ENCODE peak calls at places on chromosomes 7 and 10, in eight cellular contexts. T is endothelial cell, Q is AG10803, D is fibroblast of the aortic adventitia, C is Calu3, M is upper lobe of left lung, B is Peyer's patch, K is neural progenitor cell. F is an unnamed sample.

GRCh38 chr10:101176577-101176976 is 45.5 kb downstream of the TLX1 start:
- DNase-seq in T (no peak), Q (no peak), D (no peak), C (no peak), M (no peak), B (no peak), K (no peak), F (no peak)

GRCh38 chr7:30662431-30662939 is 19.8 kb downstream of the CRHR2 start:
- DNase-seq in T (no peak), Q (no peak), D (no peak), C (no peak), M (no peak), B (no peak), K (no peak), F (no peak)

GRCh38 chr7:17325364-17325763 is 26.9 kb downstream of the AHR start:
- DNase-seq in T (no peak), Q (peak), D (peak), C (peak), M (no peak), B (no peak), K (no peak), F (no peak)

GRCh38 chr7:23938937-23939552 is 229.0 kb downstream of the STK31 start:
- DNase-seq in T (peak), Q (peak), D (peak), C (peak), M (no peak), B (no peak), K (peak), F (no peak)

GRCh38 chr7:40760293-40760964 is 625.6 kb downstream of the SUGCT start:
- DNase-seq in T (no peak), Q (no peak), D (no peak), C (no peak), M (no peak), B (no peak), K (no peak), F (no peak)

GRCh38 chr10:4137299-4137698 is 352.3 kb upstream of the KLF6 start:
- DNase-seq in T (no peak), Q (no peak), D (no peak), C (no peak), M (no peak), B (no peak), K (no peak), F (no peak)

GRCh38 chr7:105388373-105389089 is at the start of gene SRPK2:
- DNase-seq in T (peak), Q (peak), D (no peak), C (peak), M (peak), B (peak), K (peak), F (peak)

GRCh38 chr10:133096616-133097269 is 9.0 kb downstream of the ADGRA1 start:
- DNase-seq in T (no peak), Q (no peak), D (no peak), C (no peak), M (peak), B (no peak), K (no peak), F (no peak)

GRCh38 chr10:122939819-122940543 is 14.0 kb downstream of the C10orf88 start:
- DNase-seq in T (no peak), Q (peak), D (peak), C (no peak), M (no peak), B (no peak), K (no peak), F (no peak)

GRCh38 chr10:95626468-95626867 is 30.0 kb downstream of the ALDH18A1 start:
- DNase-seq in T (no peak), Q (no peak), D (no peak), C (no peak), M (no peak), B (no peak), K (no peak), F (no peak)

DNA sequence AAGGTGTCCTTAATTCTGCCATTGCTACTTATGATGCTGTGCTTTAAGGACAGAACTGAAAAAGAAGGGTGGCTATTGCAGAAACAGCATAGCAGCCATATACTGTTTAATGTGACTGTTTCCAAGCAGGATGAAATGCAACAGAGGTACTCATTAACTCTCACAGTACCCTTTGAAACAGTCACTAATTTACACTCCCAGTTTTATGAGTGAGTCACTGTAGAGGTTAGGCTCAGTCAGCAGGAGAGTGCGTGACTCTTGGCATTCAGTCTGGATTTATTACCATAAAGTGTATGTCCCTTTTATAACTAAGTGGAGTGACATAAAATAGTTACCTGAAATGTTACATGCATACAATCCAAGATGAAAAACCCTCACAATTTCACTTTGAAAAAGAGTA is 27.7 kb downstream of the ALDH18A1 start:
- DNase-seq in T (no peak), Q (peak), D (no peak), C (peak), M (no peak), B (no peak), K (no peak), F (no peak)
- TF ChIP-seq CTCF in T (no peak), Q (no peak), D (no peak), C (no peak), M (no peak), B (no peak), K (no peak), F (no peak)

GRCh38 chr7:148260605-148261004 is 330.0 kb upstream of the C7orf33 start:
- DNase-seq in T (no peak), Q (no peak), D (no peak), C (no peak), M (no peak), B (no peak), K (no peak), F (no peak)
- TF ChIP-seq CTCF in T (no peak), Q (no peak), D (no peak), C (no peak), M (no peak), B (no peak), K (no peak), F (no peak)

GRCh38 chr7:106521541-106521940 is 139.4 kb downstream of the CCDC71L start:
- DNase-seq in T (no peak), Q (no peak), D (no peak), C (no peak), M (no peak), B (no peak), K (no peak), F (no peak)

GRCh38 chr7:106521115-106521514 is 139.8 kb downstream of the CCDC71L start:
- DNase-seq in T (no peak), Q (no peak), D (no peak), C (peak), M (no peak), B (no peak), K (no peak), F (no peak)

GRCh38 chr7:106522691-106523090 is 138.3 kb downstream of the CCDC71L start:
- DNase-seq in T (no peak), Q (peak), D (no peak), C (no peak), M (no peak), B (no peak), K (no peak), F (no peak)

GRCh38 chr7:106523482-106523881 is 137.5 kb downstream of the CCDC71L start:
- DNase-seq in T (no peak), Q (no peak), D (no peak), C (no peak), M (no peak), B (no peak), K (no peak), F (no peak)

DNA sequence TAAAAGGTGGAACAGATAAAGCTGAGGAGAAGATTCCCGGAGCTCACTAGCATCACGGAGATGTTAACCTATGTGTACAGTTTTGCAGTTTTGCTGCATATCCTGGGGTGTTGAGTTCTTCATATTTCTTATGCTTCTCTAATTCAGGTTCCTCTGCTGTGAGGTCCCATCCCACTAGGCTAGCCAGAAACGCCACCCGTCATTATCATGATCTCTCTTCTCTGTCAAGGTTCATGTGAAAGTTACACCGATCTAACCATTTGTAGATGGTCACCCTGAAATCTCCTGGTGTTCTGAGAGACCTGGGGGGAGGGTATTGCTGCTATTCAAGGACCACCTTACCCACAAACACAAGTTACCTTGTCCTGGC is 136.3 kb downstream of the CCDC71L start:
- DNase-seq in T (no peak), Q (no peak), D (no peak), C (no peak), M (no peak), B (no peak), K (no peak), F (no peak)
- TF ChIP-seq CTCF in T (no peak), Q (no peak), D (no peak), C (no peak), M (no peak), B (no peak), K (no peak), F (no peak)

GRCh38 chr7:143380646-143381426 is at the start of gene ZYX:
- DNase-seq in T (peak), Q (peak), D (peak), C (peak), M (peak), B (peak), K (peak), F (peak)
- TF ChIP-seq CTCF in T (no peak), Q (no peak), D (no peak), C (no peak), M (no peak), B (no peak), K (no peak), F (no peak)

DNA sequence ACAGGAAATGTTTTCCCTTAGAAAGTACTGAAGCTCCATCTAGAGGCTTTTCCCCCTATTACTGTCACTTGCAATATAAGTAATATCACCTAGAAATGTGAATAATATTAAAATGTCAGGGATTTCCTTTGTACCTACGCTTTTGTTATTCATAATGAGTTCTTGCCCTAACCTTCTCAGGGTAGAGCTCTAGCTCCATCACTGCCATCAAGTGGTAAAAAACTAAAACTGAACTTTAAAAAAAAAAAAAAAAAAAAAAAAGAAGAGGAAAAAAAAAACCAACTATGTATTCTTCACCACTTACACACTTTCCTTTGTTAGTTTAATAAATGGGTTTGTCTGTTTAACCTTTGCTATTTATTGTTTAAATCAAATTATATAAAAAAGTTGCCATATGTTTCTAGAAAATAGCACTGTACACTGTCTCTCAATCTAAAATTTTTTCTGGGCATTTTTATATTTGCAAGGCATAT is 49.9 kb downstream of the DNAJC1 start:
- DNase-seq in T (no peak), Q (peak), D (peak), C (no peak), M (no peak), B (no peak), K (peak), F (peak)
- TF ChIP-seq CTCF in T (peak), Q (peak), D (peak), C (no peak), M (no peak), B (peak), K (peak), F (peak)

DNA sequence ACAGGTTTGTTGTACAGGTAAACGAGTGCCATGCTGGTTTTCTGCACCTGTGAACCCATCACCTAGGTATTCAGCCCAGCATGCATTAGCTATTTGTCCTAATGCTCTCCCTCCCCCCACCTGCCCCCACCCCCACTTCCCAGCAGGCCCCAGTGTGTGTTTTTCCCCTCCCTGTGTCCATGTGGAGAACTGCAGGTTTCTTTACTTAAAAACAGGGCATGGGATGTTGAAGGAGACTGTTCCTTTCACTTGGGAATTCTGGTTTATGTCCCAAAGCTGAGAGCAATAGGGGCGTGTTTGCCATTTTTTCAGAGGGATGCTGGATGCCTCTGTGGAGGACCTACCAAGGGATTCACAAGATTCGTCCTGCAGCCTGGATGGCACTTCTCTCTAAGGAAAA is 135.8 kb downstream of the GALNT17 start:
- DNase-seq in T (no peak), Q (no peak), D (no peak), C (no peak), M (no peak), B (no peak), K (no peak), F (no peak)
- TF ChIP-seq CTCF in T (no peak), Q (no peak), D (no peak), C (no peak), M (no peak), B (no peak), K (peak), F (no peak)

DNA sequence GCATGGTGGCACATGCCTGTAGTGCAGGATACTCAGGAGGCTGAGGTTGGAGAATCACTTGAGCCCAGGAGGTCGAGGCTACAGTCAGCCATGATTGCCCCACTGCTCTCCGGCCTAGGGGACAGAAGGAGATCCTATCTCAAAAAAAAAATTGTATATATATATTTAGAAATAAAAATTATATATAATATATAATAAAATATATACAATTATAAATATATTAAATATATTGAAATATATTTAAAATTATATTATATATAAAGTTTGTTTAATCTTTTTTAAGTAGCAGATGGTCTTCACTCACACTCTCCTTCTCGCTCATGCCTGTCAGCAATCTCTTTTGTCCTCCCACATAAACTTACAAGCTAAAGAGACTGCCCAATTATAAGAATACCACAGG is 58.5 kb downstream of the LMBR1 start:
- DNase-seq in T (no peak), Q (no peak), D (no peak), C (no peak), M (no peak), B (no peak), K (no peak), F (no peak)
- TF ChIP-seq CTCF in T (no peak), Q (no peak), D (no peak), C (no peak), M (no peak), B (no peak), K (no peak), F (no peak)